ENCODE peak calls at places on chromosomes 5 and 9, in four cellular contexts. N, S, K and B are unnamed samples.

GRCh38 chr9:112545237-112545636 is 58.6 kb downstream of the KIAA1958 start:
- DNase-seq in N (no peak), S (no peak), K (no peak), B (no peak)

GRCh38 chr5:97182571-97183099 is 412 bp downstream of the RIOK2 start:
- DNase-seq in N (no peak), S (no peak), K (peak), B (peak)

GRCh38 chr5:5421149-5421960 is 1.1 kb upstream of the ICE1 start:
- DNase-seq in N (peak), S (peak), K (no peak), B (peak)

GRCh38 chr5:176542135-176542595 is 5.0 kb upstream of the RNF44 start:
- DNase-seq in N (peak), S (no peak), K (no peak), B (no peak)

GRCh38 chr5:172525633-172526360 is 71.5 kb upstream of the SH3PXD2B start:
- DNase-seq in N (no peak), S (no peak), K (no peak), B (no peak)

GRCh38 chr5:97641081-97641480 is 458.0 kb upstream of the RIOK2 start:
- DNase-seq in N (no peak), S (no peak), K (no peak), B (no peak)

GRCh38 chr5:92704590-92704989 is 876.4 kb downstream of the NR2F1-AS1 start:
- DNase-seq in N (no peak), S (no peak), K (no peak), B (no peak)

GRCh38 chr9:127612993-127613954 is 1.2 kb downstream of the STXBP1 start:
- DNase-seq in N (peak), S (peak), K (peak), B (peak)

GRCh38 chr5:65825388-65826328 is 100.7 kb upstream of the ERBIN start:
- DNase-seq in N (no peak), S (peak), K (no peak), B (no peak)

GRCh38 chr9:94631599-94631998 is 7.7 kb downstream of the FBP1 start:
- DNase-seq in N (no peak), S (no peak), K (no peak), B (peak)

GRCh38 chr9:111731916-111732315 is 62.8 kb downstream of the SHOC1 start:
- DNase-seq in N (no peak), S (no peak), K (no peak), B (peak)

GRCh38 chr9:7988644-7989280 is 189.2 kb upstream of the DMAC1 start:
- DNase-seq in N (no peak), S (no peak), K (no peak), B (no peak)

GRCh38 chr5:66828551-66829421 is 232.6 kb downstream of the MAST4 start:
- DNase-seq in N (peak), S (peak), K (peak), B (peak)

GRCh38 chr9:16352232-16352631 is 518.2 kb downstream of the BNC2 start:
- DNase-seq in N (no peak), S (no peak), K (no peak), B (no peak)

GRCh38 chr5:151585970-151586369 is 5.2 kb downstream of the FAT2 start:
- DNase-seq in N (no peak), S (no peak), K (peak), B (peak)

GRCh38 chr5:172102913-172103629 is 85.0 kb downstream of the STK10 start:
- DNase-seq in N (no peak), S (no peak), K (peak), B (peak)

GRCh38 chr5:133698646-133699526 is 86.5 kb upstream of the FSTL4 start:
- DNase-seq in N (no peak), S (no peak), K (no peak), B (no peak)

GRCh38 chr9:79662553-79662956 is 90.8 kb downstream of the TLE4 start:
- DNase-seq in N (no peak), S (no peak), K (no peak), B (no peak)

GRCh38 chr5:68178579-68178978 is 37.0 kb upstream of the PIK3R1 start:
- DNase-seq in N (no peak), S (no peak), K (no peak), B (peak)

GRCh38 chr5:67268233-67269011 is 71.8 kb upstream of the CD180 start:
- DNase-seq in N (no peak), S (peak), K (peak), B (peak)

GRCh38 chr5:88368201-88368600 is 99.6 kb upstream of the TMEM161B start:
- DNase-seq in N (no peak), S (no peak), K (no peak), B (no peak)

GRCh38 chr9:35835216-35835604 is 6.2 kb downstream of the TMEM8B start:
- DNase-seq in N (peak), S (no peak), K (no peak), B (peak)

GRCh38 chr9:97773091-97773490 is 76.0 kb upstream of the XPA start:
- DNase-seq in N (no peak), S (no peak), K (no peak), B (peak)

GRCh38 chr5:34929720-34930526 is 564 bp downstream of the DNAJC21 start:
- DNase-seq in N (peak), S (peak), K (peak), B (peak)

GRCh38 chr9:106897223-106897622 is 34.3 kb downstream of the ZNF462 start:
- DNase-seq in N (no peak), S (peak), K (no peak), B (no peak)

GRCh38 chr5:44546283-44546682 is 157.1 kb upstream of the FGF10 start:
- DNase-seq in N (no peak), S (no peak), K (peak), B (peak)

GRCh38 chr9:97487107-97487506 is 14.4 kb upstream of the TMOD1 start:
- DNase-seq in N (no peak), S (no peak), K (no peak), B (peak)

GRCh38 chr5:23466401-23466886 is 41.0 kb upstream of the PRDM9 start:
- DNase-seq in N (no peak), S (no peak), K (no peak), B (peak)

GRCh38 chr9:131621551-131622321 is 76.4 kb downstream of the PRRT1B start:
- DNase-seq in N (no peak), S (no peak), K (no peak), B (no peak)

GRCh38 chr5:97162045-97162444 is 19.6 kb upstream of the LIX1 start:
- DNase-seq in N (peak), S (peak), K (peak), B (peak)

GRCh38 chr9:70478963-70479641 is 64.6 kb upstream of the KLF9 start:
- DNase-seq in N (no peak), S (no peak), K (no peak), B (peak)

GRCh38 chr5:74040811-74041491 is 415.0 kb downstream of the ARHGEF28 start:
- DNase-seq in N (no peak), S (no peak), K (no peak), B (peak)

GRCh38 chr9:89505795-89506385 is 8.0 kb upstream of the SEMA4D start:
- DNase-seq in N (no peak), S (peak), K (no peak), B (no peak)

GRCh38 chr5:31404325-31404724 is 127.6 kb downstream of the DROSHA start:
- DNase-seq in N (no peak), S (no peak), K (no peak), B (no peak)

GRCh38 chr5:116947691-116948528 is 373.3 kb upstream of the SEMA6A start:
- DNase-seq in N (peak), S (peak), K (no peak), B (peak)

GRCh38 chr9:118618091-118618490 is 751.1 kb downstream of the BRINP1 start:
- DNase-seq in N (no peak), S (no peak), K (no peak), B (peak)

GRCh38 chr9:137223078-137224040 is 1.3 kb upstream of the RNF208 start:
- DNase-seq in N (peak), S (peak), K (peak), B (peak)

GRCh38 chr5:32302822-32303754 is 9.7 kb downstream of the MTMR12 start:
- DNase-seq in N (no peak), S (no peak), K (no peak), B (no peak)